ENCODE peak calls at places on chromosomes 4 and X, in eight cellular contexts. C, F, Y, S, P, V, T and W are unnamed samples.

GRCh38 chr4:169342906-169343560 is 72.3 kb upstream of the SH3RF1 start:
- DNase-seq in C (no peak), F (no peak), Y (no peak), S (no peak), P (no peak), V (no peak), T (no peak), W (no peak)

GRCh38 chrX:17412692-17413091 is 37.7 kb downstream of the NHS start:
- DNase-seq in C (no peak), F (no peak), Y (no peak), S (no peak), P (no peak), V (peak), T (no peak), W (no peak)

GRCh38 chr4:153154010-153154975 is 50.0 kb upstream of the TRIM2 start:
- DNase-seq in C (peak), F (no peak), Y (no peak), S (peak), P (no peak), V (no peak), T (peak), W (no peak)

GRCh38 chrX:111743316-111743715 is 62.3 kb downstream of the ALG13 start:
- DNase-seq in C (no peak), F (no peak), Y (no peak), S (no peak), P (no peak), V (no peak), T (no peak), W (no peak)

GRCh38 chr4:10605746-10606482 is 78.7 kb downstream of the CLNK start:
- DNase-seq in C (no peak), F (no peak), Y (no peak), S (no peak), P (no peak), V (no peak), T (no peak), W (no peak)

GRCh38 chrX:133249659-133250058 is 31.5 kb upstream of the TFDP3 start:
- DNase-seq in C (no peak), F (no peak), Y (no peak), S (no peak), P (no peak), V (no peak), T (no peak), W (no peak)

GRCh38 chrX:48802813-48803261 is 970 bp downstream of the HDAC6 start:
- DNase-seq in C (no peak), F (no peak), Y (no peak), S (no peak), P (no peak), V (no peak), T (no peak), W (no peak)

GRCh38 chrX:46260502-46260901 is 284.7 kb downstream of the ZNF674 start:
- DNase-seq in C (no peak), F (no peak), Y (no peak), S (no peak), P (no peak), V (no peak), T (no peak), W (no peak)

GRCh38 chr4:151110236-151110635 is 10.8 kb downstream of the RPS3A start:
- DNase-seq in C (no peak), F (no peak), Y (no peak), S (no peak), P (no peak), V (no peak), T (no peak), W (no peak)

GRCh38 chrX:2694868-2695267 is 3.8 kb downstream of the CD99 start:
- DNase-seq in C (no peak), F (no peak), Y (no peak), S (no peak), P (no peak), V (no peak), T (no peak), W (no peak)

GRCh38 chr4:56782019-56782418 is 39.5 kb downstream of the SPINK2 start:
- DNase-seq in C (no peak), F (no peak), Y (no peak), S (no peak), P (no peak), V (no peak), T (no peak), W (no peak)

GRCh38 chrX:119518371-119518770 is 46.8 kb downstream of the STEEP1 start:
- DNase-seq in C (no peak), F (no peak), Y (no peak), S (no peak), P (no peak), V (no peak), T (no peak), W (no peak)

GRCh38 chr4:53844133-53844532 is 220.3 kb downstream of the CHIC2 start:
- DNase-seq in C (no peak), F (no peak), Y (no peak), S (no peak), P (no peak), V (no peak), T (no peak), W (no peak)

GRCh38 chr4:76305033-76305687 is 1.4 kb upstream of the STBD1 start:
- DNase-seq in C (no peak), F (no peak), Y (no peak), S (no peak), P (no peak), V (no peak), T (no peak), W (no peak)

GRCh38 chr4:99945718-99946345 is 586 bp downstream of the DNAJB14 start:
- DNase-seq in C (no peak), F (peak), Y (peak), S (no peak), P (no peak), V (no peak), T (peak), W (no peak)

GRCh38 chr4:37890501-37891220 is at the start of gene TBC1D1:
- DNase-seq in C (peak), F (no peak), Y (peak), S (peak), P (no peak), V (no peak), T (peak), W (peak)

GRCh38 chr4:181874582-181874981 is 368.6 kb upstream of the TENM3 start:
- DNase-seq in C (no peak), F (no peak), Y (peak), S (no peak), P (no peak), V (no peak), T (no peak), W (no peak)

GRCh38 chrX:114774691-114775090 is 190.8 kb downstream of the HTR2C start:
- DNase-seq in C (no peak), F (no peak), Y (peak), S (no peak), P (no peak), V (no peak), T (no peak), W (no peak)

GRCh38 chr4:89645512-89645911 is 191.4 kb downstream of the SNCA start:
- DNase-seq in C (no peak), F (no peak), Y (no peak), S (no peak), P (no peak), V (no peak), T (no peak), W (no peak)

GRCh38 chr4:41363384-41363981 is 106.8 kb downstream of the UCHL1 start:
- DNase-seq in C (no peak), F (no peak), Y (peak), S (peak), P (no peak), V (no peak), T (peak), W (no peak)

GRCh38 chr4:162839814-162840213 is 326.9 kb downstream of the NAF1 start:
- DNase-seq in C (no peak), F (peak), Y (peak), S (no peak), P (no peak), V (no peak), T (no peak), W (no peak)

GRCh38 chr4:56619816-56620215 is 61.3 kb downstream of the HOPX start:
- DNase-seq in C (no peak), F (no peak), Y (peak), S (peak), P (no peak), V (no peak), T (no peak), W (no peak)

GRCh38 chrX:95629737-95630136 is 1054.9 kb upstream of the DIAPH2 start:
- DNase-seq in C (no peak), F (no peak), Y (peak), S (no peak), P (no peak), V (no peak), T (no peak), W (no peak)

GRCh38 chr4:137360701-137361213 is 171.5 kb downstream of the PCDH18 start:
- DNase-seq in C (no peak), F (no peak), Y (no peak), S (no peak), P (no peak), V (no peak), T (no peak), W (no peak)

GRCh38 chr4:24894243-24894642 is 18.6 kb downstream of the CCDC149 start:
- DNase-seq in C (no peak), F (no peak), Y (no peak), S (no peak), P (no peak), V (no peak), T (no peak), W (no peak)

GRCh38 chr4:148284526-148285193 is 157.6 kb downstream of the NR3C2 start:
- DNase-seq in C (no peak), F (no peak), Y (peak), S (no peak), P (no peak), V (no peak), T (no peak), W (no peak)

GRCh38 chr4:30717208-30718020 is 2.8 kb upstream of the PCDH7 start:
- DNase-seq in C (peak), F (no peak), Y (peak), S (peak), P (no peak), V (no peak), T (peak), W (no peak)

GRCh38 chrX:3191821-3192220 is 150.6 kb downstream of the ARSF start:
- DNase-seq in C (no peak), F (no peak), Y (no peak), S (no peak), P (no peak), V (no peak), T (no peak), W (no peak)

GRCh38 chr4:139962130-139962684 is 191.8 kb downstream of the MAML3 start:
- DNase-seq in C (no peak), F (no peak), Y (no peak), S (no peak), P (no peak), V (no peak), T (no peak), W (no peak)

GRCh38 chr4:13642576-13642975 is 15.1 kb upstream of the BOD1L1 start:
- DNase-seq in C (no peak), F (no peak), Y (no peak), S (no peak), P (no peak), V (no peak), T (no peak), W (no peak)

GRCh38 chr4:139761461-139761860 is 95.8 kb downstream of the MGST2 start:
- DNase-seq in C (no peak), F (peak), Y (peak), S (no peak), P (no peak), V (no peak), T (no peak), W (peak)

GRCh38 chr4:73984736-73985527 is 3.1 kb downstream of the PPBP start:
- DNase-seq in C (no peak), F (no peak), Y (peak), S (no peak), P (no peak), V (no peak), T (no peak), W (no peak)

GRCh38 chr4:46425775-46426400 is 36.0 kb upstream of the GABRA2 start:
- DNase-seq in C (no peak), F (no peak), Y (no peak), S (no peak), P (no peak), V (no peak), T (no peak), W (no peak)

GRCh38 chrX:49209434-49210251 is 9.7 kb upstream of the SYP start:
- DNase-seq in C (no peak), F (peak), Y (peak), S (no peak), P (no peak), V (no peak), T (no peak), W (no peak)

GRCh38 chr4:74932832-74933561 is at the start of gene PARM1:
- DNase-seq in C (peak), F (peak), Y (peak), S (peak), P (peak), V (peak), T (peak), W (peak)

GRCh38 chrX:124395145-124395858 is 48.9 kb downstream of the SH2D1A start:
- DNase-seq in C (no peak), F (no peak), Y (no peak), S (no peak), P (no peak), V (no peak), T (no peak), W (no peak)

GRCh38 chr4:174928174-174928573 is 10.0 kb downstream of the ADAM29 start:
- DNase-seq in C (peak), F (no peak), Y (no peak), S (no peak), P (no peak), V (no peak), T (no peak), W (no peak)

GRCh38 chr4:52822583-52823477 is 39.3 kb upstream of the RASL11B start:
- DNase-seq in C (no peak), F (no peak), Y (no peak), S (no peak), P (no peak), V (no peak), T (no peak), W (no peak)

GRCh38 chr4:52823478-52824092 is 38.5 kb upstream of the RASL11B start:
- DNase-seq in C (no peak), F (no peak), Y (no peak), S (no peak), P (no peak), V (no peak), T (no peak), W (no peak)

GRCh38 chr4:52825311-52826090 is 36.6 kb upstream of the RASL11B start:
- DNase-seq in C (no peak), F (no peak), Y (no peak), S (no peak), P (no peak), V (no peak), T (no peak), W (no peak)

GRCh38 chr4:52824270-52824602 is 37.9 kb upstream of the RASL11B start:
- DNase-seq in C (no peak), F (no peak), Y (no peak), S (no peak), P (no peak), V (no peak), T (no peak), W (no peak)

GRCh38 chr4:52824603-52825310 is 37.4 kb upstream of the RASL11B start:
- DNase-seq in C (no peak), F (no peak), Y (no peak), S (no peak), P (no peak), V (no peak), T (no peak), W (no peak)
- TF ChIP-seq POLR2AphosphoS5 in C (no peak), F (no peak), Y (no peak), S (no peak), P (no peak), V (no peak), T (peak), W (no peak)

GRCh38 chrX:39830414-39830813 is 267.3 kb downstream of the BCOR start:
- DNase-seq in C (no peak), F (no peak), Y (no peak), S (peak), P (no peak), V (no peak), T (no peak), W (no peak)
- TF ChIP-seq POLR2AphosphoS5 in C (no peak), F (no peak), Y (no peak), S (peak), P (no peak), V (no peak), T (no peak), W (no peak)

GRCh38 chr4:2650276-2650675 is 105.9 kb downstream of the TNIP2 start:
- DNase-seq in C (no peak), F (no peak), Y (no peak), S (no peak), P (no peak), V (no peak), T (peak), W (no peak)
- TF ChIP-seq POLR2AphosphoS5 in C (no peak), F (no peak), Y (no peak), S (no peak), P (no peak), V (no peak), T (no peak), W (no peak)

GRCh38 chr4:3802571-3803474 is 36.6 kb downstream of the ADRA2C start:
- DNase-seq in C (no peak), F (no peak), Y (no peak), S (no peak), P (no peak), V (no peak), T (no peak), W (no peak)

GRCh38 chr4:3803946-3804345 is 37.8 kb downstream of the ADRA2C start:
- DNase-seq in C (no peak), F (no peak), Y (no peak), S (no peak), P (no peak), V (no peak), T (no peak), W (no peak)

GRCh38 chr4:3805026-3805425 is 38.8 kb downstream of the ADRA2C start:
- DNase-seq in C (no peak), F (peak), Y (no peak), S (no peak), P (no peak), V (no peak), T (no peak), W (no peak)

GRCh38 chr4:3801931-3802550 is 35.9 kb downstream of the ADRA2C start:
- DNase-seq in C (no peak), F (no peak), Y (no peak), S (no peak), P (no peak), V (no peak), T (no peak), W (no peak)

GRCh38 chr4:3803475-3803847 is 37.3 kb downstream of the ADRA2C start:
- DNase-seq in C (no peak), F (no peak), Y (no peak), S (no peak), P (no peak), V (no peak), T (no peak), W (no peak)
- TF ChIP-seq POLR2AphosphoS5 in C (no peak), F (no peak), Y (no peak), S (no peak), P (no peak), V (no peak), T (no peak), W (no peak)

GRCh38 chr4:182917182-182918043 is at the start of gene DCTD:
- DNase-seq in C (peak), F (peak), Y (peak), S (peak), P (peak), V (no peak), T (peak), W (peak)
- TF ChIP-seq POLR2AphosphoS5 in C (peak), F (peak), Y (peak), S (no peak), P (no peak), V (peak), T (peak), W (peak)

DNA sequence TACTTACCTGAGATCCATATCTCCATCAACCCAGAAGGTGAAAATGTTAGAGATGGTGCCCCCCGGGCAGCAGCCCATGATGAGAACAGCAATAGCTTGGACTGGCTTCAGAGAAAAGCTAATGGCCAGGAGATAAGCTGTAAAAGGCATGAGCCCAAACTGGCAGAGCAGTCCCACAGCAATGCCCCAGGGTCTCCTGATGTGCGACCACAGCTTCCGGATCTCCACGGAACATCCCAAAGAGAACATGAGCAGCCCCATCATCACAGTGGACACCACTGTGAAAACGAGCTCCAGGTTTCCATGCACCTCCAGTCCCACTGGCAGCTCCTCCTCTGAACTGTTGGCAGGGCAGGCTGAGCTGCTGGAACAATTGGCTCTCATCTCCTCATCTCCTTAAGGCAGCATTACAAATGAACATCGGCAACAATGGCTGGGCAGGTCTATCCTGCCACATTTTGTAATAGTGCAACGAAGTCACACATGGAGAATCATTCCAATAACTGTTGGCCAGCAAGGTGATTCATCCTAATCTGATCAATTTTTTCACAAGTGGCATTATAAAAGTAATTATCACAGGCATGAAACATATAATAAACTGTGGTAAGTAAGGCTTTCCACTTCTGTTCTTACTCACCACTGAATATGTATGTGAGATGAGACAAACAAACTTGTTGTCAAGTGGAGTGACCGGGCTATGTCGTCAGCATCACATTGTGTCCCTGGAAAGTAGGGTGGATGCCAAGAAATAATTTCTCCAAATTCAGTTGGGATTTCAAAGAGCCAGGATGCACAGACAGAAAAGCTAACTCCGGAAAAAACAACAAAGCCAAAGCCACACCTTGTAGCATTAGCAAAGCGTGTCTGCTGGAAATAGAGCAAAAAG is at the start of gene SLC10A6:
- DNase-seq in C (no peak), F (no peak), Y (no peak), S (no peak), P (no peak), V (no peak), T (no peak), W (no peak)
- TF ChIP-seq POLR2AphosphoS5 in C (no peak), F (no peak), Y (no peak), S (no peak), P (no peak), V (no peak), T (no peak), W (no peak)

GRCh38 chrX:154433605-154434004 is 3.3 kb upstream of the GDI1 start:
- DNase-seq in C (no peak), F (no peak), Y (no peak), S (no peak), P (no peak), V (no peak), T (no peak), W (no peak)

GRCh38 chrX:154434394-154435168 is 2.4 kb upstream of the GDI1 start:
- DNase-seq in C (no peak), F (no peak), Y (no peak), S (no peak), P (no peak), V (no peak), T (no peak), W (no peak)

GRCh38 chrX:154436597-154437397 is at the start of gene GDI1:
- DNase-seq in C (peak), F (peak), Y (peak), S (no peak), P (no peak), V (no peak), T (peak), W (peak)

GRCh38 chrX:154436290-154436596 is 711 bp upstream of the GDI1 start:
- DNase-seq in C (no peak), F (no peak), Y (no peak), S (no peak), P (no peak), V (no peak), T (no peak), W (no peak)

GRCh38 chrX:154435171-154435733 is 1.7 kb upstream of the GDI1 start:
- DNase-seq in C (no peak), F (no peak), Y (no peak), S (no peak), P (no peak), V (no peak), T (no peak), W (no peak)
- TF ChIP-seq POLR2AphosphoS5 in C (no peak), F (no peak), Y (no peak), S (no peak), P (no peak), V (no peak), T (no peak), W (no peak)

GRCh38 chr4:17812801-17813200 is 2.0 kb downstream of the NCAPG start:
- DNase-seq in C (no peak), F (no peak), Y (no peak), S (no peak), P (no peak), V (no peak), T (no peak), W (no peak)

GRCh38 chr4:17812125-17812524 is 1.3 kb downstream of the NCAPG start:
- DNase-seq in C (no peak), F (no peak), Y (no peak), S (no peak), P (no peak), V (no peak), T (no peak), W (no peak)

GRCh38 chr4:17816142-17816541 is 5.4 kb downstream of the NCAPG start:
- DNase-seq in C (no peak), F (no peak), Y (no peak), S (no peak), P (no peak), V (no peak), T (no peak), W (no peak)

GRCh38 chr4:17817027-17817426 is 6.2 kb downstream of the NCAPG start:
- DNase-seq in C (no peak), F (peak), Y (peak), S (no peak), P (no peak), V (peak), T (no peak), W (no peak)

GRCh38 chr4:17814140-17814539 is 3.4 kb downstream of the NCAPG start:
- DNase-seq in C (no peak), F (peak), Y (no peak), S (no peak), P (no peak), V (no peak), T (no peak), W (no peak)
- TF ChIP-seq POLR2AphosphoS5 in C (no peak), F (no peak), Y (no peak), S (no peak), P (no peak), V (no peak), T (no peak), W (no peak)